ENCODE peak calls at places on chromosomes 6 and 20, in six cellular contexts. One of them, this sample, is unnamed.

GRCh38 chr6:30681696-30682180 is 4.7 kb downstream of the PPP1R18 start:
- DNase-seq in SW480: no peak
- DNase-seq in stimulated activated CD8-positive, alpha-beta memory T cell treated with anti-CD3 and anti-CD28 coated beads, Interleukin-15, amount 100 ng/mL, for 48 hours: no peak
- DNase-seq in endothelial cell: no peak
- DNase-seq in fibroblast of lung: no peak
- DNase-seq in choroid plexus epithelial cell: no peak
- DNase-seq in this sample: no peak

GRCh38 chr6:39800388-39801032 is 8.3 kb downstream of the DAAM2 start:
- DNase-seq in SW480: no peak
- DNase-seq in stimulated activated CD8-positive, alpha-beta memory T cell treated with anti-CD3 and anti-CD28 coated beads, Interleukin-15, amount 100 ng/mL, for 48 hours: no peak
- DNase-seq in endothelial cell: no peak
- DNase-seq in fibroblast of lung: no peak
- DNase-seq in choroid plexus epithelial cell: no peak
- DNase-seq in this sample: no peak

GRCh38 chr20:48681201-48681881 is 146.5 kb downstream of the PREX1 start:
- DNase-seq in SW480: no peak
- DNase-seq in stimulated activated CD8-positive, alpha-beta memory T cell treated with anti-CD3 and anti-CD28 coated beads, Interleukin-15, amount 100 ng/mL, for 48 hours: no peak
- DNase-seq in endothelial cell: no peak
- DNase-seq in fibroblast of lung: no peak
- DNase-seq in choroid plexus epithelial cell: no peak
- DNase-seq in this sample: no peak

GRCh38 chr6:20692023-20692422 is 157.8 kb downstream of the CDKAL1 start:
- DNase-seq in SW480: no peak
- DNase-seq in stimulated activated CD8-positive, alpha-beta memory T cell treated with anti-CD3 and anti-CD28 coated beads, Interleukin-15, amount 100 ng/mL, for 48 hours: no peak
- DNase-seq in endothelial cell: no peak
- DNase-seq in fibroblast of lung: peak
- DNase-seq in choroid plexus epithelial cell: no peak
- DNase-seq in this sample: no peak

GRCh38 chr6:130602151-130602770 is 224.9 kb upstream of the SMLR1 start:
- DNase-seq in SW480: peak
- DNase-seq in stimulated activated CD8-positive, alpha-beta memory T cell treated with anti-CD3 and anti-CD28 coated beads, Interleukin-15, amount 100 ng/mL, for 48 hours: no peak
- DNase-seq in endothelial cell: no peak
- DNase-seq in fibroblast of lung: peak
- DNase-seq in choroid plexus epithelial cell: peak
- DNase-seq in this sample: no peak

GRCh38 chr6:165571068-165571682 is 91.9 kb downstream of the PDE10A start:
- DNase-seq in SW480: no peak
- DNase-seq in stimulated activated CD8-positive, alpha-beta memory T cell treated with anti-CD3 and anti-CD28 coated beads, Interleukin-15, amount 100 ng/mL, for 48 hours: no peak
- DNase-seq in endothelial cell: no peak
- DNase-seq in fibroblast of lung: peak
- DNase-seq in choroid plexus epithelial cell: peak
- DNase-seq in this sample: no peak

GRCh38 chr6:53984163-53984562 is 127.1 kb upstream of the MLIP start:
- DNase-seq in SW480: peak
- DNase-seq in stimulated activated CD8-positive, alpha-beta memory T cell treated with anti-CD3 and anti-CD28 coated beads, Interleukin-15, amount 100 ng/mL, for 48 hours: no peak
- DNase-seq in endothelial cell: no peak
- DNase-seq in fibroblast of lung: peak
- DNase-seq in choroid plexus epithelial cell: peak
- DNase-seq in this sample: no peak

GRCh38 chr20:63696311-63696627 is 183 bp upstream of the TNFRSF6B start:
- DNase-seq in SW480: peak
- DNase-seq in stimulated activated CD8-positive, alpha-beta memory T cell treated with anti-CD3 and anti-CD28 coated beads, Interleukin-15, amount 100 ng/mL, for 48 hours: no peak
- DNase-seq in endothelial cell: no peak
- DNase-seq in fibroblast of lung: peak
- DNase-seq in choroid plexus epithelial cell: peak
- DNase-seq in this sample: peak

GRCh38 chr6:43937236-43938177 is 167.5 kb downstream of the VEGFA start:
- DNase-seq in SW480: no peak
- DNase-seq in stimulated activated CD8-positive, alpha-beta memory T cell treated with anti-CD3 and anti-CD28 coated beads, Interleukin-15, amount 100 ng/mL, for 48 hours: no peak
- DNase-seq in endothelial cell: no peak
- DNase-seq in fibroblast of lung: no peak
- DNase-seq in choroid plexus epithelial cell: no peak
- DNase-seq in this sample: no peak

GRCh38 chr20:48733296-48733790 is 94.5 kb downstream of the PREX1 start:
- DNase-seq in SW480: peak
- DNase-seq in stimulated activated CD8-positive, alpha-beta memory T cell treated with anti-CD3 and anti-CD28 coated beads, Interleukin-15, amount 100 ng/mL, for 48 hours: no peak
- DNase-seq in endothelial cell: no peak
- DNase-seq in fibroblast of lung: no peak
- DNase-seq in choroid plexus epithelial cell: peak
- DNase-seq in this sample: no peak

GRCh38 chr20:61627791-61628415 is 375.8 kb downstream of the CDH4 start:
- DNase-seq in SW480: peak
- DNase-seq in stimulated activated CD8-positive, alpha-beta memory T cell treated with anti-CD3 and anti-CD28 coated beads, Interleukin-15, amount 100 ng/mL, for 48 hours: no peak
- DNase-seq in endothelial cell: no peak
- DNase-seq in fibroblast of lung: no peak
- DNase-seq in choroid plexus epithelial cell: no peak
- DNase-seq in this sample: no peak

GRCh38 chr6:40997256-40997957 is 41.6 kb downstream of the UNC5CL start:
- DNase-seq in SW480: peak
- DNase-seq in stimulated activated CD8-positive, alpha-beta memory T cell treated with anti-CD3 and anti-CD28 coated beads, Interleukin-15, amount 100 ng/mL, for 48 hours: no peak
- DNase-seq in endothelial cell: peak
- DNase-seq in fibroblast of lung: peak
- DNase-seq in choroid plexus epithelial cell: peak
- DNase-seq in this sample: no peak

GRCh38 chr20:20480689-20481088 is 112.8 kb downstream of the INSM1 start:
- DNase-seq in SW480: no peak
- DNase-seq in stimulated activated CD8-positive, alpha-beta memory T cell treated with anti-CD3 and anti-CD28 coated beads, Interleukin-15, amount 100 ng/mL, for 48 hours: no peak
- DNase-seq in endothelial cell: no peak
- DNase-seq in fibroblast of lung: peak
- DNase-seq in choroid plexus epithelial cell: peak
- DNase-seq in this sample: no peak

GRCh38 chr6:108676555-108676954 is 115.8 kb downstream of the FOXO3 start:
- DNase-seq in SW480: no peak
- DNase-seq in stimulated activated CD8-positive, alpha-beta memory T cell treated with anti-CD3 and anti-CD28 coated beads, Interleukin-15, amount 100 ng/mL, for 48 hours: no peak
- DNase-seq in endothelial cell: no peak
- DNase-seq in fibroblast of lung: no peak
- DNase-seq in choroid plexus epithelial cell: no peak
- DNase-seq in this sample: no peak

GRCh38 chr6:44731485-44732095 is 344.1 kb downstream of the CDC5L start:
- DNase-seq in SW480: no peak
- DNase-seq in stimulated activated CD8-positive, alpha-beta memory T cell treated with anti-CD3 and anti-CD28 coated beads, Interleukin-15, amount 100 ng/mL, for 48 hours: no peak
- DNase-seq in endothelial cell: no peak
- DNase-seq in fibroblast of lung: no peak
- DNase-seq in choroid plexus epithelial cell: no peak
- DNase-seq in this sample: no peak